ENCODE peak calls at places on chromosomes 12 and 14, in ten cellular contexts. C is CD4-positive, alpha-beta memory T cell; J is right cardiac atrium; E is neural progenitor cell; V is adrenal gland; B is HCT116; O is lower lobe of right lung; T is spleen; Q is left lung; N is lung. G is an unnamed sample. For H3K4me1, the result is how much of the 10 kb centered on the place peaks cover.

GRCh38 chr14:46091819-46092218 is 559.8 kb downstream of the RPL10L start:
- DNase-seq in Q (no peak), E (no peak), N (no peak), J (no peak), V (no peak), C (no peak), B (no peak), O (no peak), T (no peak), G (no peak)

GRCh38 chr12:66449531-66449930 is 147.2 kb downstream of the HELB start:
- DNase-seq in E (no peak), N (no peak), B (no peak), O (no peak), V (no peak), Q (no peak), J (no peak), C (no peak), T (no peak), G (no peak)

GRCh38 chr14:103372552-103373304 is 12.5 kb upstream of the MARK3 start:
- DNase-seq in N (no peak), T (no peak), Q (peak), O (no peak), C (no peak), V (peak), J (peak), E (peak), B (peak), G (no peak)

GRCh38 chr14:26820101-26820500 is 222.3 kb upstream of the NOVA1 start:
- DNase-seq in O (no peak), C (no peak), Q (no peak), N (no peak), J (no peak), V (no peak), E (no peak), T (no peak), B (no peak), G (no peak)

GRCh38 chr12:67382206-67382871 is 113.2 kb downstream of the CAND1 start:
- DNase-seq in Q (no peak), C (no peak), N (no peak), J (no peak), V (no peak), B (no peak), T (no peak), O (no peak), E (no peak), G (no peak)

GRCh38 chr12:131894981-131895639 is 688 bp downstream of the ULK1 start:
- DNase-seq in J (peak), O (no peak), B (no peak), N (no peak), Q (no peak), T (peak), V (peak), C (no peak), E (peak), G (peak)

GRCh38 chr12:48788852-48789775 is at the start of gene ADCY6:
- DNase-seq in Q (peak), N (peak), J (peak), V (peak), O (peak), T (peak), C (no peak), E (peak), B (peak), G (peak)

GRCh38 chr12:68733661-68734071 is 12.3 kb upstream of the SLC35E3 start:
- DNase-seq in O (no peak), N (no peak), C (no peak), T (no peak), J (no peak), B (no peak), E (no peak), Q (no peak), V (peak), G (no peak)

GRCh38 chr12:108643941-108644742 is 10.4 kb upstream of the SELPLG start:
- DNase-seq in V (peak), T (peak), J (peak), Q (peak), O (peak), E (no peak), B (peak), N (peak), C (no peak), G (no peak)

GRCh38 chr14:54211562-54212308 is 185.1 kb upstream of the CDKN3 start:
- DNase-seq in E (no peak), N (no peak), B (peak), C (no peak), J (no peak), V (no peak), T (no peak), Q (no peak), O (no peak), G (no peak)

GRCh38 chr12:57533108-57533507 is 10.5 kb downstream of the MBD6 start:
- DNase-seq in V (no peak), N (no peak), C (no peak), Q (no peak), O (no peak), B (no peak), T (no peak), J (no peak), E (no peak), G (no peak)

GRCh38 chr14:93915800-93916199 is 11.3 kb upstream of the FAM181A start:
- DNase-seq in C (no peak), V (no peak), B (no peak), T (no peak), J (no peak), N (no peak), O (no peak), E (no peak), Q (no peak), G (no peak)

GRCh38 chr14:105894978-105895881 is 368.8 kb downstream of the TMEM121 start:
- DNase-seq in O (peak), T (peak), B (no peak), C (no peak), V (no peak), E (no peak), Q (peak), N (no peak), J (peak), G (no peak)

GRCh38 chr12:1916396-1917171 is 1.9 kb downstream of the CACNA2D4 start:
- DNase-seq in N (peak), C (no peak), V (peak), E (no peak), O (peak), Q (peak), T (peak), B (no peak), J (peak), G (no peak)

GRCh38 chr14:89444536-89445125 is 27.6 kb upstream of the FOXN3 start:
- DNase-seq in B (no peak), J (no peak), Q (no peak), C (no peak), E (no peak), T (no peak), N (no peak), V (no peak), O (no peak), G (no peak)

GRCh38 chr12:49288922-49289555 is 5.9 kb upstream of the PRPH start:
- DNase-seq in J (no peak), N (no peak), O (no peak), C (no peak), V (no peak), T (peak), Q (no peak), B (no peak), E (no peak), G (no peak)

GRCh38 chr14:99121027-99121875 is 150.7 kb downstream of the BCL11B start:
- DNase-seq in Q (no peak), E (no peak), N (peak), T (peak), V (no peak), J (no peak), O (no peak), C (no peak), B (no peak), G (no peak)

GRCh38 chr12:86601550-86602308 is 345.5 kb upstream of the MGAT4C start:
- DNase-seq in T (peak), C (no peak), N (no peak), V (no peak), O (peak), J (no peak), B (no peak), E (no peak), Q (no peak), G (no peak)

GRCh38 chr12:92064420-92064819 is 81.2 kb downstream of the BTG1 start:
- DNase-seq in V (no peak), C (no peak), O (no peak), N (no peak), E (no peak), J (no peak), T (no peak), B (no peak), Q (no peak), G (no peak)

GRCh38 chr12:90124289-90124688 is 415.7 kb upstream of the ATP2B1 start:
- DNase-seq in V (no peak), T (no peak), Q (no peak), C (no peak), B (no peak), O (no peak), N (no peak), E (no peak), J (no peak), G (no peak)

GRCh38 chr12:107992870-107993451 is 136.1 kb upstream of the WSCD2 start:
- DNase-seq in B (peak), V (peak), E (peak), N (no peak), T (no peak), Q (no peak), J (no peak), C (no peak), O (no peak), G (no peak)

GRCh38 chr14:23559010-23559920 is 3.2 kb downstream of the THTPA start:
- DNase-seq in J (no peak), B (no peak), E (peak), N (no peak), T (peak), Q (no peak), V (peak), C (peak), O (peak), G (peak)

GRCh38 chr14:70919774-70920173 is 12.5 kb downstream of the PCNX1 start:
- DNase-seq in E (no peak), N (no peak), O (no peak), J (no peak), C (no peak), B (no peak), Q (no peak), T (no peak), V (no peak), G (no peak)

GRCh38 chr12:83537428-83538053 is 850.8 kb downstream of the TMTC2 start:
- DNase-seq in C (no peak), J (no peak), V (no peak), T (no peak), N (no peak), Q (no peak), O (no peak), E (no peak), B (no peak), G (no peak)

GRCh38 chr12:124917841-124918621 is 3.6 kb upstream of the UBC start:
- DNase-seq in N (no peak), C (no peak), V (peak), O (no peak), E (no peak), T (no peak), J (no peak), Q (no peak), B (no peak), G (no peak)

GRCh38 chr12:124923906-124924734 is 9.7 kb upstream of the UBC start:
- DNase-seq in C (no peak), N (no peak), V (peak), B (no peak), T (peak), Q (peak), E (peak), O (no peak), J (no peak), G (no peak)

GRCh38 chr12:124919646-124920352 is 5.3 kb upstream of the UBC start:
- DNase-seq in C (peak), E (peak), T (peak), Q (no peak), O (no peak), V (peak), J (no peak), N (no peak), B (no peak), G (no peak)

GRCh38 chr12:124920353-124920935 is 6.0 kb upstream of the UBC start:
- DNase-seq in T (no peak), Q (no peak), V (peak), C (no peak), O (no peak), B (no peak), E (peak), N (no peak), J (no peak), G (no peak)

DNA sequence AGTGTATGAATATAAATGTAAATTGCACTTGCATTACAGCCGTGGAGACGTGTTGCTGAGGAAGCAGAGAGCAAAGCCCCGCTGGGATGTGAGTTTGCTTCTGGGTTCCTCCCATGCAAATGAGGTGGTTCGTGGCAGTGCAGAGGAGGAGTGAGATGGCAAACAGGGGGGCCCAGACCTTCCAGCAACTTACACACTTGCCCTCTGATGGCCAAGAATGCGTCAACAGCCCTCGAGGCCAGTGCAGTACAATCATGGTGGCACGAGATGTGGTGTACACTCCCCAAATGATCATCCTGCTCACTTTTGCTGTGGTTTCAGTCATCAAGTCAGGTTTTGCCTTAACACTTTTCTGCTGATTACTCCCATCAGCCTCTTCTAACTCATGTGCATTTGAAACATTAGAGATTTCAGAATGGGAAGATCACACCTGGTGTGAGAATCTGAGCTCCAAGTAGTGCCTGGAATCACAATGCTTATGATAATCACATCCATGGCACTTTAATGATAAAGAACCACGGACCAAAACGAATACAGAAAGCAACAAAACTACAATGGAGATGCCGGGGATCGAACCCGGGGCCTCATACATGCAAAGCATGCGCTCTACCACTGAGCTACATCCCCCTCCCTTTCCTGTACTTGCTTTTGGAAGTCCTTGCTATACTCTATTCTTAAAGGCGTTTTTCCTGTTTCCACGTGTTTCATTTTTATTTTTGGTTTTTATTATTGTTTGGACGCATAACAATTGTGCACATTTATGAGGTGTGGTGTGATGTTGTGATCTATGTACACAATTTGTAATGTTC is 7.0 kb upstream of the UBC start:
- DNase-seq in C (peak), T (peak), Q (peak), E (peak), B (no peak), N (no peak), V (peak), O (peak), J (peak), G (peak)
- H3K4me1 ChIP-seq in C (half or more), T (half or more), Q (half or more), E (under half), B (half or more), N (under half), V (under half), O (half or more), J (under half), G (under half)

DNA sequence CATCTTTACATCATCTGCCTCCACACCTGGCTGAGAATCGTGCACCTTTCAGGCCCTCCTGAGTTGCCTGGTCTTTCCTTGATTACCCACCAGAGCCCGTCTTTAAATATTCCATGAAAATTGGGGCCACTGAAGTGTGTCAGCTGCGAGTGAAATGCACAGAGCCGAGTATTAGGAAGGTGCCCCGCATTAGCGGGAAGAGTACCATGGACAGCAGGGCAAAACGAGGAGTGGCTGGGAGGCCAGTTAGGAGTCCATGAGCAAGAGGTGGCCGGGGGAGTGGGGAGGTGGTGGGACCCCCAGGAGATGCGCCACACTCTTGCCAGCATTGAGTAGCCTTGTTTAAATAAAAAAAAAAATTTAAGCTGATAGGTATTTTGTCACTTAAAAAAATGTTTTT is 99.6 kb downstream of the TSPAN9 start:
- DNase-seq in V (no peak), O (no peak), N (no peak), B (no peak), C (no peak), E (no peak), T (no peak), Q (no peak), J (no peak), G (no peak)
- H3K4me1 ChIP-seq in V (under half), O (under half), N (under half), B (under half), C (under half), E (under half), T (under half), Q (under half), J (under half), G (under half)

GRCh38 chr12:14954269-14954668 is 7.1 kb downstream of the ARHGDIB start:
- DNase-seq in B (no peak), C (no peak), Q (no peak), N (no peak), E (no peak), J (no peak), V (no peak), O (no peak), T (no peak), G (peak)
- H3K4me1 ChIP-seq in B (under half), C (half or more), Q (half or more), N (under half), E (under half), J (under half), V (under half), O (half or more), T (half or more), G (under half)

GRCh38 chr14:68730811-68731425 is 61.9 kb downstream of the ZFP36L1 start:
- DNase-seq in C (no peak), O (no peak), J (no peak), E (peak), B (no peak), T (no peak), V (no peak), N (no peak), Q (no peak), G (no peak)
- H3K4me1 ChIP-seq in C (under half), O (half or more), J (under half), E (under half), B (under half), T (half or more), V (under half), N (under half), Q (half or more), G (under half)

GRCh38 chr12:124553862-124554428 is 13.5 kb downstream of the NCOR2 start:
- DNase-seq in C (no peak), V (no peak), B (no peak), O (no peak), E (no peak), J (no peak), Q (no peak), T (peak), N (no peak), G (no peak)
- H3K4me1 ChIP-seq in C (half or more), V (half or more), B (half or more), O (half or more), E (under half), J (under half), Q (half or more), T (half or more), N (under half), G (half or more)

GRCh38 chr12:6553051-6553868 is 2.6 kb downstream of the IFFO1 start:
- DNase-seq in Q (no peak), V (peak), B (no peak), N (no peak), E (no peak), J (peak), C (no peak), T (peak), O (no peak), G (no peak)
- H3K4me1 ChIP-seq in Q (half or more), V (half or more), B (under half), N (under half), E (under half), J (under half), C (half or more), T (half or more), O (half or more), G (under half)

GRCh38 chr12:105221588-105222325 is 14.2 kb downstream of the APPL2 start:
- DNase-seq in B (no peak), E (no peak), J (no peak), O (no peak), Q (no peak), T (no peak), V (no peak), N (no peak), C (no peak), G (no peak)

GRCh38 chr12:105222726-105223357 is 13.1 kb downstream of the APPL2 start:
- DNase-seq in C (no peak), V (no peak), E (no peak), J (no peak), N (no peak), Q (no peak), O (no peak), B (no peak), T (no peak), G (no peak)

GRCh38 chr12:105220929-105221290 is 15.1 kb downstream of the APPL2 start:
- DNase-seq in B (no peak), Q (no peak), O (no peak), E (no peak), V (no peak), N (no peak), T (no peak), C (no peak), J (no peak), G (no peak)

GRCh38 chr12:105223358-105223840 is 12.6 kb downstream of the APPL2 start:
- DNase-seq in E (no peak), Q (no peak), J (no peak), V (no peak), C (no peak), N (no peak), O (no peak), T (no peak), B (no peak), G (no peak)

DNA sequence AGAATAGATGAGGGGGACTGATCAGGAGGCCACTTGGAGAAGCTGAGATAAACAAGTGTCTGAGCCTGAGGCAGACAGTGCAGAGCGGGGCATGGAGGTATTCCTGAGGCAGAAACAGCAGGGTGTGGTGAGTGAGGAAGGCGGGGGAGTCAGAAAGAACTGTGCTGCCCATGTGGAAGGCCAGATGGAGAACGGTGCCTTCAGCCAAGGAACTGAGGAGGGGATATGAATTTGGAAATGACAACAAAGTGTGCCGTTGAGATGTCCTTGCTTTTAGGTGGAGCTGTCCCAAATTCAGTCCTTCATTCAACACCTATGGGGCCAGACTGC is 13.7 kb downstream of the APPL2 start:
- DNase-seq in C (no peak), T (no peak), V (no peak), B (no peak), J (no peak), E (no peak), Q (no peak), O (no peak), N (no peak), G (no peak)
- H3K4me1 ChIP-seq in C (under half), T (half or more), V (half or more), B (under half), J (under half), E (under half), Q (half or more), O (under half), N (under half), G (under half)